ENCODE peak calls at places on chromosomes 6 and 20, in four cellular contexts. D is IMR-90, Q is H1, P is mesendoderm. W is an unnamed sample.

GRCh38 chr20:840858-841567 is 7.5 kb downstream of the FAM110A start:
- DNase-seq in D (no peak), Q (no peak), P (peak), W (no peak)

GRCh38 chr6:142008776-142009175 is 123.9 kb upstream of the GJE1 start:
- DNase-seq in D (no peak), P (no peak), Q (no peak), W (no peak)

GRCh38 chr20:17648782-17649730 is 33.0 kb downstream of the RRBP1 start:
- DNase-seq in P (no peak), D (no peak), Q (no peak), W (no peak)

GRCh38 chr6:137589067-137589848 is 95.1 kb upstream of the OLIG3 start:
- DNase-seq in P (peak), D (peak), Q (peak), W (peak)

GRCh38 chr6:85462673-85463072 is 12.8 kb downstream of the NT5E start:
- DNase-seq in P (no peak), Q (no peak), D (no peak), W (no peak)

GRCh38 chr6:110556317-110557115 is 80.1 kb upstream of the SLC22A16 start:
- DNase-seq in D (no peak), Q (no peak), P (no peak), W (no peak)

GRCh38 chr6:111763381-111763780 is 109.9 kb downstream of the FYN start:
- DNase-seq in D (peak), Q (no peak), P (no peak), W (no peak)

GRCh38 chr20:36758276-36758675 is 12.4 kb upstream of the NDRG3 start:
- DNase-seq in D (no peak), P (no peak), Q (no peak), W (no peak)

GRCh38 chr20:54362283-54362682 is 113.1 kb upstream of the DOK5 start:
- DNase-seq in D (no peak), P (peak), Q (no peak), W (no peak)

GRCh38 chr20:63056236-63057132 is 49.7 kb upstream of the BHLHE23 start:
- DNase-seq in Q (no peak), P (peak), D (no peak), W (peak)

GRCh38 chr6:9204171-9204570 is 768.8 kb upstream of the SLC35B3 start:
- DNase-seq in Q (no peak), P (peak), D (peak), W (no peak)

GRCh38 chr20:59650418-59650817 is 46.1 kb downstream of the PHACTR3 start:
- DNase-seq in Q (no peak), P (no peak), D (no peak), W (no peak)

GRCh38 chr20:64144144-64144912 is 19.9 kb upstream of the MYT1 start:
- DNase-seq in D (no peak), Q (no peak), P (no peak), W (no peak)

GRCh38 chr20:29448806-29449470 is 1808.5 kb upstream of the DEFB115 start:
- DNase-seq in P (no peak), Q (no peak), D (no peak), W (no peak)

GRCh38 chr20:19073584-19074198 is 138.8 kb upstream of the SLC24A3 start:
- DNase-seq in Q (peak), P (peak), D (no peak), W (peak)

GRCh38 chr20:3980260-3981131 is 34.9 kb downstream of the RNF24 start:
- DNase-seq in D (peak), P (peak), Q (no peak), W (no peak)

DNA sequence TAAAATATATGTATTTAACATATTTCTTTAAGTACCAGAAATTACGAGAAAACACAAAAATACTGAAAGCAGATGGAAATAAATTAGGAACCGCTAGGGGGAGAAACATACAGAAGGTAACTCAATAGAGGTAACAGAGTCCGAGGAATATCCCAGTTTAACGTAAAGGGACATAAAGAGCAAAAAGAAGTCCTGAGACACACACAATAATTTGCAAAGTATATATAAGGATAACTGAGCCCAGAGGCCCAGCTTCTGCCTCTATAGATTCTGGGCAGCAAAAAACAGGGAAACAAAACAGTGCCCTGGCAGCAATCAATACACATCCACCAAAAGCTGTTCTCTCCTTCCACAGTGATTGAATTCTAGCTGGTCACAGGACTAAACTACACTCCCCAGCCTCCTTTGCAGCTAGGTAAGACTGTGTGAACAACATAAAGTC is 15.1 kb downstream of the TBC1D32 start:
- DNase-seq in D (peak), Q (no peak), P (peak), W (no peak)
- H3K9ac ChIP-seq in D (no peak), Q (no peak), P (peak), W (no peak)

GRCh38 chr6:75602897-75603395 is 1.3 kb downstream of the SENP6 start:
- DNase-seq in P (no peak), Q (no peak), D (no peak), W (no peak)
- H4K5ac ChIP-seq in P (no peak), Q (peak), D (peak), W (no peak)

GRCh38 chr6:35920793-35921732 is at the start of gene SRPK1:
- DNase-seq in P (peak), D (peak), Q (peak), W (peak)
- H3K18ac ChIP-seq in P (peak), D (peak), Q (peak), W (peak)

DNA sequence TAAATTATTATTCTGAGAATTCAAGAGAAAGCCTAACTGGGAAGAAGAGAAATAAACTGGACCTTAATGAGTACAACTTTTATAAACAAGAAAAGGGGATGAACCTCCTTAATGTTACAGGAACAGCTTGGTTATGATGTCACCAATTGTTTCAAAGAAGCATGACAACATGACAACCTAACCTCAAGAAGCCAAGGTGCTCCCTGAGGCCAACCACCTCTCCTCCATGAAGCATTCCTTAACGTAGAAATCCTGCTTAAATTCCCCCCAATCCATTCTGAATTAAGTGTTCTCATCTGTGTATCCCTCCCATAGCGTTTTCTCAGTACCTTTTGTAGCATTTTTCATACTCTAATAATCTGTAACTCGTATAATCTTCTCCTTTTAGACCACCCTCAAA is 1.7 kb downstream of the HBS1L start:
- DNase-seq in Q (no peak), P (peak), D (no peak), W (no peak)
- H3K9ac ChIP-seq in Q (no peak), P (peak), D (no peak), W (no peak)